ENCODE peak calls at places on chromosomes 3 and 15, in eight cellular contexts. C is A549, W is HCT116, A is GM12878, V is K562, U is endothelial cell of umbilical vein, J is H1, F is HepG2. K is an unnamed sample.

GRCh38 chr3:82633319-82633718 is 871.9 kb upstream of the GBE1 start:
- DNase-seq in C (no peak), W (no peak), A (no peak), V (no peak), U (no peak), J (no peak), F (peak), K (no peak)

GRCh38 chr15:64150236-64150578 is 1.3 kb upstream of the SNX22 start:
- DNase-seq in C (no peak), W (no peak), A (no peak), V (no peak), U (no peak), J (no peak), F (no peak), K (no peak)

GRCh38 chr3:139718415-139718814 is 40.6 kb upstream of the NMNAT3 start:
- DNase-seq in C (peak), W (peak), A (no peak), V (peak), U (no peak), J (peak), F (peak), K (no peak)

GRCh38 chr15:80049046-80049445 is 10.4 kb upstream of the ZFAND6 start:
- DNase-seq in C (no peak), W (no peak), A (no peak), V (no peak), U (no peak), J (no peak), F (no peak), K (no peak)

GRCh38 chr3:127392146-127392470 is 104.3 kb upstream of the PRR20G start:
- DNase-seq in C (no peak), W (no peak), A (no peak), V (no peak), U (no peak), J (no peak), F (no peak), K (no peak)

GRCh38 chr15:69665641-69666091 is 213.0 kb downstream of the RPLP1 start:
- DNase-seq in C (no peak), W (no peak), A (no peak), V (no peak), U (no peak), J (no peak), F (no peak), K (peak)

GRCh38 chr15:90986790-90987507 is 7.4 kb downstream of the PRC1 start:
- DNase-seq in C (no peak), W (no peak), A (no peak), V (no peak), U (no peak), J (no peak), F (no peak), K (no peak)

GRCh38 chr15:92655178-92655995 is at the start of gene FAM174B:
- DNase-seq in C (peak), W (no peak), A (no peak), V (no peak), U (peak), J (no peak), F (no peak), K (no peak)

GRCh38 chr3:190621971-190622370 is 108.1 kb downstream of the IL1RAP start:
- DNase-seq in C (no peak), W (no peak), A (no peak), V (no peak), U (no peak), J (no peak), F (no peak), K (peak)

GRCh38 chr3:106819445-106819844 is 557.8 kb upstream of the CCDC54 start:
- DNase-seq in C (no peak), W (no peak), A (no peak), V (no peak), U (no peak), J (no peak), F (no peak), K (no peak)

GRCh38 chr3:44068753-44069152 is 172.9 kb upstream of the TOPAZ1 start:
- DNase-seq in C (no peak), W (no peak), A (no peak), V (no peak), U (no peak), J (no peak), F (no peak), K (no peak)
- TF ChIP-seq CTCF in C (no peak), W (no peak), A (no peak), V (no peak), U (no peak), J (no peak), F (no peak), K (no peak)

DNA sequence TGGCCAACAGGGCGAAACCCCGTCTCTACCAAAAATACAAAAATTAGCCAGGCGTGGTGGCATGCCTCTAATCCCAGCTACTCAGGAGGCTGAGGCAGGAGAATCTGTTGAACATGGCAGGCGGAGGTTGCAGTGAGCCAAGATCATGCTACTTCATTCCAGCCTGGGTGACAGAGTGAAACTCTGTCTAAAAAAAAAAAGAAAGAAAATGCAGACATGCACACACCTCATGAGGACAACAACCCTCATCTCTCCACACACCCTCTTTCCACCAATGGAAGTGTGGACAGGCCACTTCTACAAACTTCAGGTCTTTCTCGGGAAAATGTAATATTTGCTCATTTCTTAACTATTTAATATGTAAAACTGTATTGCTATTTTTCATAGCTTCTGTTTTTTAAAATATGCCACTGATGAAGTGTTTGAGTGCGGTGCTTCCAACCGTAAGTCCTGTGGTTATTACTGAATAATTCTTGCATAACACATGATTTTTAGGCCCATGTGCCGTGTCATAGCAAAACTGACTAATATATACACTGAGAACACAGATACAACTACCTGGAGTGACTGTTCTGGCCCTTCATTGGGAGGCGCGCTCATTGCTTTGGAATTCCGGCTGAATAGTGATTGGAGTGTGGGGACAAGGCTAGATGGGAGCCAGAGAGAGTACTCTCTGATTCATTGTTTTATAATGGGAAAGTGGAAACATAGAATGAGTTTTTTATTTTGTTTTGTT is 23.1 kb downstream of the LRRC31 start:
- DNase-seq in C (peak), W (peak), A (peak), V (no peak), U (no peak), J (no peak), F (no peak), K (no peak)
- TF ChIP-seq MAX in C (no peak), W (no peak), A (no peak), V (no peak), U (no peak), J (no peak), F (no peak), K (no peak)

GRCh38 chr3:131026321-131027151 is at the start of the genes ASTE1 and NEK11:
- DNase-seq in C (peak), W (peak), A (peak), V (peak), U (peak), J (peak), F (peak), K (peak)
- TF ChIP-seq POLR2A in C (peak), W (peak), A (peak), V (peak), U (peak), J (peak), F (peak), K (peak)

GRCh38 chr3:38164966-38165721 is at the start of gene OXSR1:
- DNase-seq in C (peak), W (peak), A (peak), V (peak), U (peak), J (peak), F (peak), K (peak)
- TF ChIP-seq CTCF in C (no peak), W (no peak), A (no peak), V (no peak), U (no peak), J (no peak), F (peak), K (no peak)

GRCh38 chr3:36796896-36797295 is 32.5 kb upstream of the DCLK3 start:
- DNase-seq in C (no peak), W (no peak), A (no peak), V (no peak), U (no peak), J (no peak), F (no peak), K (no peak)

GRCh38 chr3:36790765-36791164 is 26.4 kb upstream of the DCLK3 start:
- DNase-seq in C (no peak), W (no peak), A (no peak), V (no peak), U (no peak), J (no peak), F (no peak), K (no peak)

GRCh38 chr3:36786921-36787890 is 22.9 kb upstream of the DCLK3 start:
- DNase-seq in C (no peak), W (no peak), A (no peak), V (no peak), U (no peak), J (no peak), F (no peak), K (peak)

GRCh38 chr3:36795622-36796021 is 31.3 kb upstream of the DCLK3 start:
- DNase-seq in C (no peak), W (no peak), A (no peak), V (no peak), U (no peak), J (no peak), F (no peak), K (no peak)

DNA sequence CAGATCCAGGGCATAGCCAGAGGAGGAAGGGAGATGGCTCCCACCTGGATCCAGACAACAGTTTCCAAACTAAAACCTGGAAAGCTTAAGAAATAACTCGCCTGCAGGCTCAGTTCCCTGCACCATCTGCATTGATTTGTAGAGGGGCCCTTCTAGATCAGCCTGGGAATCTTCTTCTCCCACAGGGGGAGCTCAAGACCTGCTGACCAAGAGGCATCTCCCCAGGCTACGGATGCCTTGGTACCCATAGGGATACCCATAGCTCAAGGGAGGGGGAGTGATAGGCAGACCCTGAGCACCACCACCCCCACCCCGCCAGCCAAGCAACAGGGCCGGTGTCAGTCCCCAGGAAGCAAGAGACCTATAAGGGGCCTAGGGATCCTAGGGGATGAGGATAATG is 28.0 kb upstream of the DCLK3 start:
- DNase-seq in C (peak), W (peak), A (no peak), V (peak), U (peak), J (peak), F (peak), K (peak)
- TF ChIP-seq MAX in C (no peak), W (no peak), A (no peak), V (no peak), U (no peak), J (no peak), F (no peak), K (no peak)